ENCODE peak calls at places on chromosomes 3 and 15, in four cellular contexts. Z is ovary, R is esophagus squamous epithelium, C is heart left ventricle. I is an unnamed sample.
A peak's percentile ranks its signal among the peaks of the same experiment; 100 is the strongest.

GRCh38 chr3:170599995-170600624 is 14.2 kb upstream of the SLC7A14 start:
- DNase-seq in Z (no peak), R (no peak), C (no peak), I (no peak)

GRCh38 chr15:75389791-75390382 is 21.5 kb upstream of the MAN2C1 start:
- DNase-seq in Z (no peak), R (no peak), C (no peak), I (no peak)

GRCh38 chr15:72965671-72966070 is 86.6 kb upstream of the NEO1 start:
- DNase-seq in Z (no peak), R (no peak), C (no peak), I (no peak)

GRCh38 chr3:162780313-162780712 is 1283.7 kb downstream of the OTOL1 start:
- DNase-seq in Z (no peak), R (no peak), C (no peak), I (no peak)

GRCh38 chr3:117439812-117440211 is 730.2 kb downstream of the TUSC7 start:
- DNase-seq in Z (no peak), R (no peak), C (no peak), I (no peak)

GRCh38 chr15:89333011-89333860 is 1.4 kb downstream of the POLG start:
- DNase-seq in Z (peak; percentile 49), R (no peak), C (no peak), I (no peak)

GRCh38 chr3:183385698-183386590 is 42.5 kb downstream of the MCF2L2 start:
- DNase-seq in Z (no peak), R (no peak), C (no peak), I (no peak)

GRCh38 chr3:157335677-157336076 is 101.0 kb upstream of the PTX3 start:
- DNase-seq in Z (no peak), R (no peak), C (no peak), I (no peak)

GRCh38 chr3:79973482-79973881 is 205.7 kb upstream of the ROBO1 start:
- DNase-seq in Z (no peak), R (no peak), C (no peak), I (no peak)

DNA sequence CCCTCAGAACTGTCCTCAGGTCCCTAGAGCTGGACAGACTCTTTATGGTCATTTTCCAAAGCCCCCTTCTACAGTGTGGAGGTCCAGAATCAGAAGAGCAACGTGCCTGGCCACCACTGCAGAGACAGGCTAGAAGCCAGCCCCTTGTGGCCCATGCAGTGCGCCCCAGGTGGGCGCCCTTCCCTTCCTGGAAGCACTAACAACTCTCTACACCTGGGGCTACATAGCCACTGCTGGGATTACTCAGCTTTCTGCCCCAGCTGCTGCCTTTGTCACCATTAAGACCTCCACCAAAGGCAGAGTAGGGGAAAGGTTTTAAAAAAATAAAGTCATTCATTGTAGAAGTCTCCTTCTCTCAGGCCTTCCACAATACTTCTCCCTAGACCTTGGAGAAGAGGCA is 2.3 kb downstream of the RASGRP1 start:
- DNase-seq in Z (no peak), R (no peak), C (no peak), I (no peak)
- H3K4me3 ChIP-seq in Z (no peak overlapping the region), R (peak overlapping the region; percentile 30), C (no peak overlapping the region), I (no peak overlapping the region)

GRCh38 chr15:92951800-92952199 is 51.7 kb downstream of the CHD2 start:
- DNase-seq in Z (no peak), R (no peak), C (no peak), I (no peak)
- TF ChIP-seq POLR2A in Z (no peak), R (no peak), C (no peak), I (no peak)

GRCh38 chr3:46455231-46456115 is 9.2 kb downstream of the LTF start:
- DNase-seq in Z (no peak), R (no peak), C (no peak), I (no peak)

GRCh38 chr3:46454606-46455005 is 10.1 kb downstream of the LTF start:
- DNase-seq in Z (no peak), R (no peak), C (no peak), I (no peak)

GRCh38 chr3:46454209-46454595 is 10.5 kb downstream of the LTF start:
- DNase-seq in Z (no peak), R (no peak), C (no peak), I (no peak)

GRCh38 chr3:46456118-46456517 is 8.6 kb downstream of the LTF start:
- DNase-seq in Z (no peak), R (no peak), C (no peak), I (no peak)

DNA sequence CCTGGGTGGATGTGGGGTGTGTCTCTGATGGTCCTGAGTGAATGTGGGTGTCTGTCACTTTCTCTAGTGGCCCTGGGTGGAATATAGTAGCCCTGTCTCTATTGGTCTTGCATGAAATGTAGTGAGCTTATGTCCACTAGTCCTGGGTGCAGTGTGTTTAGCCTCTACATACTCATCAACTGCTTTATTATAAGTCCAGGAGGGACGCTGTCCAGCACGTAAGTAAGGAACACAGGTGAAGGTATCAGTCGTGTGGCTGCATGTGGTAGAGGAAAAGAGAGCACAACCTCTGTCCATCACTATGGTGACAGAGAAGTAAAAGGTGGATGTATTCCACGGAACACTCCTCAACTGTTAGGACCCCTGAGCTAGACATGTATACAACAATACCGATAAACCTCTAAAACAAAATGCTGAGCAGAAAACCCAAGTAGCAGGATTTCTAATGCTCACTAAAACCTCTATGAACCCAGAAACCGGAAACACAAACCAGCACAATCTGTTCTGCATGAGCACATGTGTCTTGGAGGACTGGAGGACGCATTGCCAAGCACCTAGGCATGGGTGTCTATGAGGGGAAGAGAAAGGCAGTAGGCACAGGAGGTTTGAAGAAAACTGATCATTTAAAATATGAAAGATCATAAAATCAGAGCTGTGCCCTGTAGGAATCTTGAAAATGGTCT is 11.0 kb downstream of the LTF start:
- DNase-seq in Z (no peak), R (no peak), C (no peak), I (no peak)
- H3K27ac ChIP-seq in Z (no peak overlapping the region), R (no peak overlapping the region), C (no peak overlapping the region), I (no peak overlapping the region)

GRCh38 chr15:45128971-45129639 is 574 bp downstream of the DUOXA1 start:
- DNase-seq in Z (no peak), R (no peak), C (no peak), I (no peak)
- H3K4me3 ChIP-seq in Z (no peak overlapping the region), R (peak overlapping the region; percentile 69), C (peak overlapping the region; percentile 24), I (peak overlapping the region; percentile 36)

GRCh38 chr3:105618561-105618960 is 250.3 kb downstream of the CBLB start:
- DNase-seq in Z (no peak), R (no peak), C (no peak), I (no peak)
- TF ChIP-seq POLR2A in Z (no peak), R (no peak), C (no peak), I (no peak)

GRCh38 chr3:42187936-42188335 is 78.0 kb downstream of the CCK start:
- DNase-seq in Z (no peak), R (no peak), C (no peak), I (no peak)
- H3K27ac ChIP-seq in Z (no peak overlapping the region), R (no peak overlapping the region), C (peak overlapping the region; percentile 16), I (peak overlapping the region; percentile 12)

DNA sequence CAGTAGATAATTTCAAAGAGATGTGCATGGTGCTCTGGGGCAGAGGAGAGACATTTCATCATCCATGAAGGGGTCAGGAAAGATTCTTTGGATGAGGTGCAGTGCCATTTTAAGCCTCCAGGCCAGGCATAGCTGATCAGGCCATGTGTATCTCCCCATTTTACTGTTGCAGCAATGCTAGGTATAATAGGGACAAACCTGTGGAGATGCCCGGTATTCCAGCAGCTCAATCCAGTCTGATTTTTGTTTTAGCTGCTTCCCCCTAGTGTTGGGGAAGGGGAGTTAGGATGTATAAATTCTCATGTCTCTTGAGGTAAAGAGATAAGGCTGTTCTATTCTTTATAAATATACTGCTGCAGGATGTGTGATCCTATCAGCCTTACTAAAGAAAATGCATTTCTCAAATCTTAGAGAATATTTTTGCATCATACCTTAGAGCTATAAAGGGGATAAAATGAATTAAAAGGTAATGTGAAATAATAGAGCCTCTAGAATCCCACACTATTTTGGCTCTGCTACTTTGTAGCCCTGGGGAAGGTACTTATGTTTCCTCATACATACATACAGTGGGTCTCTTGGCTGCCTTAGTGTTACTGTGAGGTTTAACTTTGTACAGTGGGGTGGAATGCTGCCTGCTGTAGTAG is 5.2 kb downstream of the CDV3 start:
- DNase-seq in Z (no peak), R (no peak), C (no peak), I (no peak)
- H3K4me3 ChIP-seq in Z (no peak overlapping the region), R (peak overlapping the region; percentile 5), C (no peak overlapping the region), I (no peak overlapping the region)

GRCh38 chr3:150150633-150151032 is 179.9 kb upstream of the PFN2 start:
- DNase-seq in Z (no peak), R (no peak), C (no peak), I (no peak)
- TF ChIP-seq POLR2A in Z (no peak), R (no peak), C (no peak), I (no peak)